ENCODE peak calls at places on chromosomes 4 and X, in four cellular contexts. I is epithelial cell of proximal tubule, G is testis, D is gastrocnemius medialis. Z is an unnamed sample.

GRCh38 chr4:18754180-18754579 is 732.6 kb upstream of the LCORL start:
- DNase-seq in I (no peak), G (no peak), D (no peak), Z (no peak)

GRCh38 chrX:70354726-70355125 is 64.8 kb downstream of the KIF4A start:
- DNase-seq in I (no peak), G (no peak), D (no peak), Z (no peak)

GRCh38 chrX:141989802-141990201 is 86.1 kb downstream of the MAGEC1 start:
- DNase-seq in I (no peak), G (no peak), D (no peak), Z (no peak)

GRCh38 chr4:180060159-180060889 is 2182.9 kb upstream of the TENM3 start:
- DNase-seq in I (no peak), G (no peak), D (no peak), Z (peak)

GRCh38 chr4:53586121-53586816 is 5.0 kb downstream of the LNX1 start:
- DNase-seq in I (no peak), G (no peak), D (no peak), Z (no peak)

GRCh38 chr4:72076562-72076961 is 44.8 kb downstream of the NPFFR2 start:
- DNase-seq in I (peak), G (no peak), D (no peak), Z (no peak)

GRCh38 chrX:103791826-103792458 is 15.3 kb downstream of the PLP1 start:
- DNase-seq in I (no peak), G (no peak), D (no peak), Z (no peak)

GRCh38 chrX:132497432-132497831 is 8.6 kb upstream of the MBNL3 start:
- DNase-seq in I (no peak), G (no peak), D (no peak), Z (peak)

GRCh38 chr4:151292038-151292437 is 15.1 kb downstream of the PRSS48 start:
- DNase-seq in I (no peak), G (no peak), D (no peak), Z (no peak)

GRCh38 chrX:22081475-22082092 is 49.5 kb downstream of the PHEX start:
- DNase-seq in I (no peak), G (peak), D (no peak), Z (peak)

GRCh38 chr4:4801013-4801412 is 58.5 kb upstream of the MSX1 start:
- DNase-seq in I (no peak), G (no peak), D (no peak), Z (no peak)

GRCh38 chr4:87068591-87069021 is 133.8 kb downstream of the AFF1 start:
- DNase-seq in I (no peak), G (no peak), D (no peak), Z (no peak)

GRCh38 chrX:79080131-79080530 is 64.4 kb upstream of the GPR174 start:
- DNase-seq in I (no peak), G (no peak), D (no peak), Z (no peak)

GRCh38 chrX:49919617-49920016 is 2.8 kb upstream of the CLCN5 start:
- DNase-seq in I (no peak), G (peak), D (peak), Z (peak)

GRCh38 chrX:7294483-7294882 is 146.5 kb upstream of the PUDP start:
- DNase-seq in I (no peak), G (no peak), D (no peak), Z (no peak)

GRCh38 chr4:76679691-76680090 is 218.3 kb downstream of the SOWAHB start:
- DNase-seq in I (no peak), G (no peak), D (no peak), Z (no peak)

GRCh38 chr4:37447886-37448285 is 203.3 kb downstream of the NWD2 start:
- DNase-seq in I (no peak), G (no peak), D (no peak), Z (no peak)

GRCh38 chr4:168705121-168705520 is 208.3 kb downstream of the PALLD start:
- DNase-seq in I (no peak), G (no peak), D (no peak), Z (no peak)

GRCh38 chrX:2627272-2627867 is 63.7 kb upstream of the CD99 start:
- DNase-seq in I (no peak), G (peak), D (peak), Z (peak)

GRCh38 chr4:180164799-180165198 is 2078.4 kb upstream of the TENM3 start:
- DNase-seq in I (peak), G (no peak), D (no peak), Z (no peak)

GRCh38 chr4:158722291-158722916 is 792 bp downstream of the PPID start:
- DNase-seq in I (no peak), G (peak), D (no peak), Z (peak)

GRCh38 chr4:100826067-100826466 is 308.2 kb upstream of the EMCN start:
- DNase-seq in I (no peak), G (no peak), D (no peak), Z (no peak)

GRCh38 chr4:30818541-30818940 is 98.4 kb downstream of the PCDH7 start:
- DNase-seq in I (no peak), G (no peak), D (no peak), Z (no peak)

GRCh38 chrX:153381684-153382532 is 19.2 kb downstream of the PNMA6E start:
- DNase-seq in I (peak), G (peak), D (no peak), Z (peak)

DNA sequence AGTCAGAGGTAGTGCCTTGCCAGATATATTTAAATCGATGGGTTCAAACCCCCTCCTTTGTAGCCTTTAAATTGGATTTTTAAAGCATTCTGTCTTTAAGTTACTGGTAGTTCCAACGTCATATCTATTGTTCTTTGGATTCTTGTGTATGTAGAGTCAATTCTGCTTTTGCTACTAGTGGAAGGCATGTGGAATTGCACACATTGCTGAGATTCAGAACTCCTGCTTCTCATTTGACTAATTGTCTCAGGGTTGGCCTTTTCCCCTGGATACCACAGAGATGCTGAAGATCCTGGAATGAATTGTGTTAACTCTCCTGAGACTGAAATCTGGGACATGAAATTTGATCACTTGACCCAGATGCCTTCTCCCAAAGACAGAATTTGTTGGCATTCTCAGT is 328.3 kb upstream of the RPS6KA3 start:
- DNase-seq in I (no peak), G (no peak), D (no peak), Z (peak)
- TF ChIP-seq CTCF in I (peak), G (no peak), D (no peak), Z (peak)

DNA sequence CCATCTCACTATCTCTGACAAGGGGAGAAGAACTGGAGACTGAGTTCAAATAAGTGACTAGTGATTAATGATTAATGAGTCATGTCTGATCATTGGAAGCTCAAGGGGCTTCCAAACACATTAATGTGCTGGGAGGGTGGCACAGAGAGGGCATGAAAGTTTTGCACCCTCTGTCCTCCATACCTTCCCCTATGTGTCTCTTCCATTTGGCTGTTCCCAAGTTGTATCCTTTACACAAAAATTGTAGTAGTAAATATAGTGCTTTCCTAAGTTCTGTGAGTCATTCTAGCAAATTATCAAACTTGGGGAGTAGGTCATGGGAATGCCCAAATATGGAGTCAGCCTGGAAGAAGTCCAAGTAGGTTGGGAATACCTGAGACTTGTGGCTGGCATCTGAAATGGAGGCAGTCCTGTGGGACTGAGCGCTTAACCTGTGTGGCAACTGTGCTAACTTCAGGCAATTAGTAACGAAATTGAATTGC is 4.1 kb upstream of the FAM200B start:
- DNase-seq in I (peak), G (no peak), D (no peak), Z (no peak)
- H3K4me3 ChIP-seq in I (peak), G (no peak), D (no peak), Z (no peak)

GRCh38 chr4:126582737-126583136 is 1050.0 kb upstream of the INTU start:
- DNase-seq in I (no peak), G (peak), D (no peak), Z (peak)

GRCh38 chr4:126583509-126583908 is 1049.2 kb upstream of the INTU start:
- DNase-seq in I (no peak), G (peak), D (no peak), Z (peak)
- TF ChIP-seq CTCF in I (peak), G (peak), D (no peak), Z (peak)

DNA sequence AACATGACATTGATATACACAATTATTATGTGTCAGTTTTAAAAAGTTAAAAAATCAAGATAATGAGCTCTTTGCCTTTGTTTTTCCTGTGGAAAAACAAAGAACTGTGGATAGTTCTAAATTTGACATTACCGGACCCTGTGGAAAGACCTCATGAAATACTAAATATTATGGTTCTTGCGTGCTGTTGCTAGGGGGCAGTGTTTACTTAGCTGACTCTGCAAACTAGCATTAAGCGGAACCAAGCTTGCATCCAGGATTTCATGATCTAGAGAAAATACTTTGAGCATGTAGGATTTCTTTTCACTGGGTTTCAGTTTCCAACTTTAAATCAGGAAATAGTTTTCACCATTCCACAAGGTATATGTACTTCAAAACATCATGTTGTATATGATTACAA is 33.6 kb downstream of the CLCN4 start:
- DNase-seq in I (no peak), G (peak), D (no peak), Z (peak)
- H3K4me3 ChIP-seq in I (no peak), G (no peak), D (no peak), Z (no peak)

GRCh38 chr4:48906283-48907173 is at the start of gene OCIAD2:
- DNase-seq in I (no peak), G (peak), D (no peak), Z (peak)
- TF ChIP-seq CTCF in I (peak), G (no peak), D (no peak), Z (peak)